ENCODE peak calls at places on chromosomes 1 and 21, in six cellular contexts. One of them, this sample, is unnamed.

GRCh38 chr1:230064283-230064682 is 2.8 kb upstream of the GALNT2 start:
- DNase-seq in neuronal stem cell: no peak
- DNase-seq in H1: no peak
- DNase-seq in IMR-90: no peak
- DNase-seq in H9: no peak
- DNase-seq in trophoblast cell: peak
- DNase-seq in this sample: no peak

GRCh38 chr1:36008546-36009197 is 75.2 kb upstream of the TEKT2 start:
- DNase-seq in neuronal stem cell: no peak
- DNase-seq in H1: no peak
- DNase-seq in IMR-90: peak
- DNase-seq in H9: no peak
- DNase-seq in trophoblast cell: peak
- DNase-seq in this sample: peak

GRCh38 chr1:97693601-97694000 is 227.2 kb downstream of the DPYD start:
- DNase-seq in neuronal stem cell: no peak
- DNase-seq in H1: no peak
- DNase-seq in IMR-90: no peak
- DNase-seq in H9: no peak
- DNase-seq in trophoblast cell: no peak
- DNase-seq in this sample: no peak

GRCh38 chr1:235500971-235501540 is 3.2 kb downstream of the B3GALNT2 start:
- DNase-seq in neuronal stem cell: no peak
- DNase-seq in H1: no peak
- DNase-seq in IMR-90: peak
- DNase-seq in H9: no peak
- DNase-seq in trophoblast cell: peak
- DNase-seq in this sample: peak

GRCh38 chr1:22889213-22889827 is 83.3 kb downstream of the LACTBL1 start:
- DNase-seq in neuronal stem cell: no peak
- DNase-seq in H1: no peak
- DNase-seq in IMR-90: peak
- DNase-seq in H9: no peak
- DNase-seq in trophoblast cell: no peak
- DNase-seq in this sample: peak

GRCh38 chr1:40606978-40607377 is 58.5 kb downstream of the RIMS3 start:
- DNase-seq in neuronal stem cell: no peak
- DNase-seq in H1: no peak
- DNase-seq in IMR-90: no peak
- DNase-seq in H9: peak
- DNase-seq in trophoblast cell: no peak
- DNase-seq in this sample: no peak

GRCh38 chr1:55869050-55869449 is 653.9 kb upstream of the USP24 start:
- DNase-seq in neuronal stem cell: no peak
- DNase-seq in H1: no peak
- DNase-seq in IMR-90: no peak
- DNase-seq in H9: no peak
- DNase-seq in trophoblast cell: peak
- DNase-seq in this sample: no peak

GRCh38 chr1:90045853-90046563 is 51.1 kb downstream of the ZNF326 start:
- DNase-seq in neuronal stem cell: peak
- DNase-seq in H1: no peak
- DNase-seq in IMR-90: peak
- DNase-seq in H9: peak
- DNase-seq in trophoblast cell: no peak
- DNase-seq in this sample: peak

GRCh38 chr1:21828075-21828474 is 16.0 kb downstream of the LDLRAD2 start:
- DNase-seq in neuronal stem cell: no peak
- DNase-seq in H1: no peak
- DNase-seq in IMR-90: no peak
- DNase-seq in H9: peak
- DNase-seq in trophoblast cell: no peak
- DNase-seq in this sample: no peak

GRCh38 chr1:42333662-42334239 is 1.3 kb downstream of the FOXJ3 start:
- DNase-seq in neuronal stem cell: no peak
- DNase-seq in H1: no peak
- DNase-seq in IMR-90: peak
- DNase-seq in H9: no peak
- DNase-seq in trophoblast cell: no peak
- DNase-seq in this sample: peak

DNA sequence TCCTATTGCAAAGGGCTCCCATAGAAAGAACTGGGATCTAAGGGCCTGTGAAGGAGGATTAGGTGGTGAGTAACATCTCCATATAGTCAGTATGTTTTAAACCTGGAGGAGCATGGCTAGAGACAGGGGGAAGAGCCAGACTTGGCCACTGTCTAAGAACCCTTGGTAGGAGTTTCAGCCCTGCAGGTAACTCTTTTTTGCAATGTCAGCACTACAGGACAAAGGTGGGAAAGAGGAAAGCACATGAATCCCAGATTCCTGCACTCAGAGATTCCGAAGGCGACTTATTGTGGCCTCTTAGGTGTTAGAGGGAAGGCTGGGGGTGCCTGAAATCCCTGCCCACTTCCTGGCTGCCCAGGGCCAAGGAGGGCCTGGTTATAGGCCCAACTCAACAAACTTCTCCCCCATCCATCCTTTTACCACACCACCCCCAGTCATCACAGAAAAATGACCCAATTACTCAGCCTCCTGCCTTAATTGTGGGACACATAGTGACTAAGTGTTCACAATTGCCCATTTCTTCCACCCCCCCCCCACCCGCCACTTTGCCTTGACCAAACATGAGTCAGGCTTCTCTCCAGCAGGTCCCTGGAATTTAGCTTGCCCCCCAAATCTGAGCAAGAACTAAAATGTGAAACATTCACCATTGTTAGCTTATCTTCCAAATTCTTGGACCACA is 1.9 kb upstream of the NTNG1 start:
- DNase-seq in neuronal stem cell: no peak
- DNase-seq in H1: no peak
- DNase-seq in IMR-90: peak
- DNase-seq in H9: no peak
- DNase-seq in trophoblast cell: no peak
- DNase-seq in this sample: no peak
- H3K4ac ChIP-seq in neuronal stem cell: no peak
- H3K4ac ChIP-seq in H1: no peak
- H3K4ac ChIP-seq in IMR-90: no peak
- H3K4ac ChIP-seq in H9: no peak
- H3K4ac ChIP-seq in trophoblast cell: no peak
- H3K4ac ChIP-seq in this sample: no peak

GRCh38 chr1:185463433-185463832 is 146.4 kb upstream of the IVNS1ABP start:
- DNase-seq in neuronal stem cell: no peak
- DNase-seq in H1: no peak
- DNase-seq in IMR-90: no peak
- DNase-seq in H9: no peak
- DNase-seq in trophoblast cell: no peak
- DNase-seq in this sample: no peak
- H3K14ac ChIP-seq in neuronal stem cell: no peak
- H3K14ac ChIP-seq in H1: no peak
- H3K14ac ChIP-seq in IMR-90: no peak
- H3K14ac ChIP-seq in H9: no peak
- H3K14ac ChIP-seq in trophoblast cell: no peak
- H3K14ac ChIP-seq in this sample: no peak

DNA sequence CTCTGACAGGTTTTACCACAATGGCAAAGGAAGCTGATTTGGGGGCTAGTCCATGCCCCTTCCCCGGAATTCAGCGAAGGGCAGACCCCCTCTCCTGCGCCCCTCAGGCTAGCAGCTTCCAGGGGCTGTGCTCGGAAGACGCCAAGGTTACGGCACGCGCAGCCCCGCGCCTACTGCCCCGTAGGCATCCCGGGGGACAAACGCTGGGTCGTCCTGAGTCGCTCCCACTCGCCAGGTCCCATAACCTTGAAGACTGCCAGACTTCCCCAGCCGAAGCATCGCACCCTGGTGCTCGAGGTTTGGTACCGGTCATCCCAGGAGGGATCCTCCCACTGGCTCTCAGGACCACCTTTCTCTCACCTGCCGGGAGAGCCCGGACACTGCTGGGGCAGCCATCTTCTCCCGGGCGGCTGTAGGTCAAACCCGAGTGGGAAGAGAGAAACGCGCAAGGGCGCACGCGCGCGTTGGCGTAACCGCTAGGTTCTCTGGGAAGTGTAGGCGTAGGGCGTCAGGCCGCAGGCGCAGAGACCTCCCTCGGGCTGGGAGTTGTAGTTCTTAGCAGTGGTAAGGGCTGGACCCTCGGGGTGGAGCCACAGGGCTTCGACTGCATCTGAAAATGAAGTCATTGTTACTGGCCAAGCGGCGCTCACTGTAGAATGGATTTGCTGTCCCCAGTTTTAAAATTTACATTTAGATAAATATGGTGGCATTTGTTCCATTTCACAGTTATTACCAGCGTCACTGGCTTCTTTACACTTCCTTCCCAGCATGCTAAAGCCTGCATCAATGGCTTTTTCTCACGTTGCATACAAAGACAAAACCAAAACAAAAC is at the start of gene ATP5PO:
- DNase-seq in neuronal stem cell: peak
- DNase-seq in H1: peak
- DNase-seq in IMR-90: peak
- DNase-seq in H9: peak
- DNase-seq in trophoblast cell: peak
- DNase-seq in this sample: peak
- H3K4ac ChIP-seq in neuronal stem cell: no peak
- H3K4ac ChIP-seq in H1: peak
- H3K4ac ChIP-seq in IMR-90: peak
- H3K4ac ChIP-seq in H9: no peak
- H3K4ac ChIP-seq in trophoblast cell: peak
- H3K4ac ChIP-seq in this sample: peak

GRCh38 chr1:155835548-155835947 is 21.5 kb downstream of the GON4L start:
- DNase-seq in neuronal stem cell: no peak
- DNase-seq in H1: no peak
- DNase-seq in IMR-90: no peak
- DNase-seq in H9: no peak
- DNase-seq in trophoblast cell: no peak
- DNase-seq in this sample: no peak
- H3K14ac ChIP-seq in neuronal stem cell: no peak
- H3K14ac ChIP-seq in H1: no peak
- H3K14ac ChIP-seq in IMR-90: no peak
- H3K14ac ChIP-seq in H9: no peak
- H3K14ac ChIP-seq in trophoblast cell: no peak
- H3K14ac ChIP-seq in this sample: no peak

GRCh38 chr1:183365093-183365492 is 53.1 kb downstream of the NMNAT2 start:
- DNase-seq in neuronal stem cell: no peak
- DNase-seq in H1: no peak
- DNase-seq in IMR-90: no peak
- DNase-seq in H9: no peak
- DNase-seq in trophoblast cell: no peak
- DNase-seq in this sample: no peak

GRCh38 chr1:183370399-183371058 is 47.7 kb downstream of the NMNAT2 start:
- DNase-seq in neuronal stem cell: no peak
- DNase-seq in H1: no peak
- DNase-seq in IMR-90: no peak
- DNase-seq in H9: no peak
- DNase-seq in trophoblast cell: no peak
- DNase-seq in this sample: no peak

GRCh38 chr1:183365676-183366075 is 52.5 kb downstream of the NMNAT2 start:
- DNase-seq in neuronal stem cell: no peak
- DNase-seq in H1: no peak
- DNase-seq in IMR-90: no peak
- DNase-seq in H9: no peak
- DNase-seq in trophoblast cell: no peak
- DNase-seq in this sample: no peak

GRCh38 chr1:183366116-183366515 is 52.1 kb downstream of the NMNAT2 start:
- DNase-seq in neuronal stem cell: no peak
- DNase-seq in H1: no peak
- DNase-seq in IMR-90: no peak
- DNase-seq in H9: no peak
- DNase-seq in trophoblast cell: no peak
- DNase-seq in this sample: no peak

GRCh38 chr1:183368213-183369108 is 49.7 kb downstream of the NMNAT2 start:
- DNase-seq in neuronal stem cell: no peak
- DNase-seq in H1: no peak
- DNase-seq in IMR-90: no peak
- DNase-seq in H9: no peak
- DNase-seq in trophoblast cell: no peak
- DNase-seq in this sample: no peak
- H3K4ac ChIP-seq in neuronal stem cell: no peak
- H3K4ac ChIP-seq in H1: no peak
- H3K4ac ChIP-seq in IMR-90: no peak
- H3K4ac ChIP-seq in H9: no peak
- H3K4ac ChIP-seq in trophoblast cell: no peak
- H3K4ac ChIP-seq in this sample: no peak

This sample was measured in mesenchymal stem cell.